ENCODE peak calls at places on chromosome 2, in six cellular contexts. One of them, this sample, is unnamed.

GRCh38 chr2:238285653-238286082 is 2.7 kb downstream of the PER2 start:
- DNase-seq in NCI-H345: no peak
- DNase-seq in KBM-7: no peak
- DNase-seq in GM13977: no peak
- DNase-seq in T-helper 2 cell: no peak
- DNase-seq in CD8-positive, alpha-beta T cell: no peak
- DNase-seq in this sample: no peak

GRCh38 chr2:169276045-169276444 is 86.3 kb downstream of the LRP2 start:
- DNase-seq in GM13977: no peak
- DNase-seq in T-helper 2 cell: no peak
- DNase-seq in KBM-7: peak
- DNase-seq in CD8-positive, alpha-beta T cell: no peak
- DNase-seq in NCI-H345: no peak
- DNase-seq in this sample: no peak

GRCh38 chr2:239110595-239111048 is 262.7 kb downstream of the TWIST2 start:
- DNase-seq in GM13977: no peak
- DNase-seq in NCI-H345: no peak
- DNase-seq in T-helper 2 cell: no peak
- DNase-seq in KBM-7: no peak
- DNase-seq in CD8-positive, alpha-beta T cell: no peak
- DNase-seq in this sample: no peak

GRCh38 chr2:47094519-47095155 is 60.5 kb downstream of the STPG4 start:
- DNase-seq in NCI-H345: no peak
- DNase-seq in KBM-7: no peak
- DNase-seq in CD8-positive, alpha-beta T cell: no peak
- DNase-seq in T-helper 2 cell: no peak
- DNase-seq in GM13977: no peak
- DNase-seq in this sample: no peak

GRCh38 chr2:235563056-235563777 is 69.4 kb downstream of the AGAP1 start:
- DNase-seq in GM13977: no peak
- DNase-seq in NCI-H345: no peak
- DNase-seq in T-helper 2 cell: no peak
- DNase-seq in CD8-positive, alpha-beta T cell: no peak
- DNase-seq in KBM-7: peak
- DNase-seq in this sample: no peak

GRCh38 chr2:46042207-46042637 is 255.0 kb upstream of the EPAS1 start:
- DNase-seq in KBM-7: no peak
- DNase-seq in T-helper 2 cell: no peak
- DNase-seq in GM13977: no peak
- DNase-seq in CD8-positive, alpha-beta T cell: no peak
- DNase-seq in NCI-H345: no peak
- DNase-seq in this sample: no peak

GRCh38 chr2:75560768-75561565 is at the start of gene EVA1A:
- DNase-seq in CD8-positive, alpha-beta T cell: no peak
- DNase-seq in KBM-7: no peak
- DNase-seq in NCI-H345: peak
- DNase-seq in T-helper 2 cell: no peak
- DNase-seq in GM13977: peak
- DNase-seq in this sample: no peak

GRCh38 chr2:37615808-37616673 is 55.4 kb downstream of the CDC42EP3 start:
- DNase-seq in GM13977: no peak
- DNase-seq in KBM-7: no peak
- DNase-seq in T-helper 2 cell: no peak
- DNase-seq in CD8-positive, alpha-beta T cell: peak
- DNase-seq in NCI-H345: no peak
- DNase-seq in this sample: peak

GRCh38 chr2:234412726-234413125 is 84.2 kb downstream of the ARL4C start:
- DNase-seq in CD8-positive, alpha-beta T cell: no peak
- DNase-seq in NCI-H345: no peak
- DNase-seq in T-helper 2 cell: no peak
- DNase-seq in KBM-7: no peak
- DNase-seq in GM13977: no peak
- DNase-seq in this sample: no peak

GRCh38 chr2:197677483-197677882 is 2.1 kb upstream of the RFTN2 start:
- DNase-seq in T-helper 2 cell: no peak
- DNase-seq in CD8-positive, alpha-beta T cell: no peak
- DNase-seq in KBM-7: no peak
- DNase-seq in GM13977: no peak
- DNase-seq in NCI-H345: no peak
- DNase-seq in this sample: no peak

GRCh38 chr2:230179086-230179485 is 40.7 kb downstream of the SP110 start:
- DNase-seq in T-helper 2 cell: no peak
- DNase-seq in GM13977: no peak
- DNase-seq in CD8-positive, alpha-beta T cell: no peak
- DNase-seq in KBM-7: no peak
- DNase-seq in NCI-H345: no peak
- DNase-seq in this sample: no peak

GRCh38 chr2:196516541-196516940 is 123.0 kb upstream of the CCDC150 start:
- DNase-seq in NCI-H345: no peak
- DNase-seq in GM13977: no peak
- DNase-seq in KBM-7: no peak
- DNase-seq in T-helper 2 cell: no peak
- DNase-seq in CD8-positive, alpha-beta T cell: no peak
- DNase-seq in this sample: no peak

GRCh38 chr2:105517814-105518705 is 119.2 kb upstream of the FHL2 start:
- DNase-seq in GM13977: no peak
- DNase-seq in CD8-positive, alpha-beta T cell: no peak
- DNase-seq in NCI-H345: no peak
- DNase-seq in T-helper 2 cell: no peak
- DNase-seq in KBM-7: no peak
- DNase-seq in this sample: no peak

GRCh38 chr2:15042824-15043223 is 410.3 kb downstream of the LRATD1 start:
- DNase-seq in GM13977: no peak
- DNase-seq in T-helper 2 cell: no peak
- DNase-seq in KBM-7: no peak
- DNase-seq in CD8-positive, alpha-beta T cell: no peak
- DNase-seq in NCI-H345: peak
- DNase-seq in this sample: no peak

GRCh38 chr2:101829429-101829828 is 131.9 kb downstream of the MAP4K4 start:
- DNase-seq in NCI-H345: no peak
- DNase-seq in T-helper 2 cell: no peak
- DNase-seq in GM13977: no peak
- DNase-seq in CD8-positive, alpha-beta T cell: no peak
- DNase-seq in KBM-7: no peak
- DNase-seq in this sample: no peak

GRCh38 chr2:237156131-237156856 is 70.6 kb downstream of the COPS8 start:
- DNase-seq in T-helper 2 cell: no peak
- DNase-seq in NCI-H345: no peak
- DNase-seq in KBM-7: no peak
- DNase-seq in GM13977: no peak
- DNase-seq in CD8-positive, alpha-beta T cell: no peak
- DNase-seq in this sample: no peak

GRCh38 chr2:182685552-182685951 is 30.5 kb upstream of the DNAJC10 start:
- DNase-seq in CD8-positive, alpha-beta T cell: no peak
- DNase-seq in KBM-7: no peak
- DNase-seq in T-helper 2 cell: no peak
- DNase-seq in GM13977: no peak
- DNase-seq in NCI-H345: no peak
- DNase-seq in this sample: no peak

GRCh38 chr2:98573426-98573825 is 34.9 kb downstream of the COA5 start:
- DNase-seq in GM13977: no peak
- DNase-seq in KBM-7: no peak
- DNase-seq in T-helper 2 cell: no peak
- DNase-seq in NCI-H345: no peak
- DNase-seq in CD8-positive, alpha-beta T cell: no peak
- DNase-seq in this sample: no peak

GRCh38 chr2:128604045-128604444 is 285.4 kb upstream of the HS6ST1 start:
- DNase-seq in CD8-positive, alpha-beta T cell: no peak
- DNase-seq in NCI-H345: no peak
- DNase-seq in T-helper 2 cell: no peak
- DNase-seq in GM13977: no peak
- DNase-seq in KBM-7: no peak
- DNase-seq in this sample: no peak

GRCh38 chr2:205477016-205477705 is 205.1 kb upstream of the NRP2 start:
- DNase-seq in CD8-positive, alpha-beta T cell: no peak
- DNase-seq in KBM-7: no peak
- DNase-seq in NCI-H345: no peak
- DNase-seq in T-helper 2 cell: no peak
- DNase-seq in GM13977: no peak
- DNase-seq in this sample: no peak

GRCh38 chr2:157307021-157307420 is 18.6 kb downstream of the ERMN start:
- DNase-seq in NCI-H345: no peak
- DNase-seq in KBM-7: peak
- DNase-seq in T-helper 2 cell: no peak
- DNase-seq in CD8-positive, alpha-beta T cell: no peak
- DNase-seq in GM13977: no peak
- DNase-seq in this sample: no peak

GRCh38 chr2:202653890-202654289 is 19.1 kb downstream of the FAM117B start:
- DNase-seq in KBM-7: no peak
- DNase-seq in T-helper 2 cell: no peak
- DNase-seq in CD8-positive, alpha-beta T cell: no peak
- DNase-seq in NCI-H345: no peak
- DNase-seq in GM13977: no peak
- DNase-seq in this sample: no peak

GRCh38 chr2:157838442-157839161 is 37.5 kb downstream of the ACVR1 start:
- DNase-seq in GM13977: no peak
- DNase-seq in CD8-positive, alpha-beta T cell: no peak
- DNase-seq in NCI-H345: peak
- DNase-seq in KBM-7: peak
- DNase-seq in T-helper 2 cell: no peak
- DNase-seq in this sample: no peak

GRCh38 chr2:172373761-172374160 is 53.6 kb upstream of the ITGA6 start:
- DNase-seq in T-helper 2 cell: no peak
- DNase-seq in NCI-H345: no peak
- DNase-seq in GM13977: no peak
- DNase-seq in KBM-7: no peak
- DNase-seq in CD8-positive, alpha-beta T cell: no peak
- DNase-seq in this sample: no peak

GRCh38 chr2:39524756-39525635 is 87.9 kb upstream of the MAP4K3 start:
- DNase-seq in NCI-H345: no peak
- DNase-seq in T-helper 2 cell: no peak
- DNase-seq in CD8-positive, alpha-beta T cell: no peak
- DNase-seq in KBM-7: no peak
- DNase-seq in GM13977: no peak
- DNase-seq in this sample: no peak

GRCh38 chr2:105490956-105491355 is 92.1 kb upstream of the FHL2 start:
- DNase-seq in T-helper 2 cell: no peak
- DNase-seq in CD8-positive, alpha-beta T cell: no peak
- DNase-seq in GM13977: no peak
- DNase-seq in KBM-7: no peak
- DNase-seq in NCI-H345: no peak
- DNase-seq in this sample: no peak

GRCh38 chr2:241010531-241011295 is 12.3 kb downstream of the SNED1 start:
- DNase-seq in NCI-H345: no peak
- DNase-seq in KBM-7: no peak
- DNase-seq in T-helper 2 cell: no peak
- DNase-seq in CD8-positive, alpha-beta T cell: no peak
- DNase-seq in GM13977: no peak
- DNase-seq in this sample: no peak

GRCh38 chr2:122764019-122764418 is 1008.6 kb downstream of the TSN start:
- DNase-seq in KBM-7: no peak
- DNase-seq in GM13977: no peak
- DNase-seq in CD8-positive, alpha-beta T cell: no peak
- DNase-seq in T-helper 2 cell: no peak
- DNase-seq in NCI-H345: no peak
- DNase-seq in this sample: no peak

GRCh38 chr2:1538663-1539062 is 125.4 kb downstream of the TPO start:
- DNase-seq in NCI-H345: peak
- DNase-seq in T-helper 2 cell: no peak
- DNase-seq in CD8-positive, alpha-beta T cell: no peak
- DNase-seq in KBM-7: no peak
- DNase-seq in GM13977: no peak
- DNase-seq in this sample: no peak

GRCh38 chr2:224885836-224886547 is 156.3 kb downstream of the DOCK10 start:
- DNase-seq in CD8-positive, alpha-beta T cell: no peak
- DNase-seq in GM13977: peak
- DNase-seq in T-helper 2 cell: no peak
- DNase-seq in NCI-H345: no peak
- DNase-seq in KBM-7: no peak
- DNase-seq in this sample: no peak

GRCh38 chr2:74941284-74941683 is 17.2 kb upstream of the POLE4 start:
- DNase-seq in CD8-positive, alpha-beta T cell: no peak
- DNase-seq in GM13977: no peak
- DNase-seq in NCI-H345: no peak
- DNase-seq in T-helper 2 cell: no peak
- DNase-seq in KBM-7: no peak
- DNase-seq in this sample: no peak

GRCh38 chr2:230899786-230900185 is 25.3 kb downstream of the GPR55 start:
- DNase-seq in GM13977: no peak
- DNase-seq in KBM-7: no peak
- DNase-seq in NCI-H345: no peak
- DNase-seq in CD8-positive, alpha-beta T cell: no peak
- DNase-seq in T-helper 2 cell: no peak
- DNase-seq in this sample: no peak

GRCh38 chr2:57877811-57878572 is 168.6 kb upstream of the VRK2 start:
- DNase-seq in CD8-positive, alpha-beta T cell: no peak
- DNase-seq in GM13977: no peak
- DNase-seq in T-helper 2 cell: no peak
- DNase-seq in KBM-7: no peak
- DNase-seq in NCI-H345: peak
- DNase-seq in this sample: no peak

GRCh38 chr2:119126650-119127049 is 31.9 kb downstream of the C1QL2 start:
- DNase-seq in GM13977: peak
- DNase-seq in NCI-H345: no peak
- DNase-seq in KBM-7: peak
- DNase-seq in CD8-positive, alpha-beta T cell: no peak
- DNase-seq in T-helper 2 cell: no peak
- DNase-seq in this sample: no peak

GRCh38 chr2:176075476-176075875 is 8.3 kb downstream of the EVX2 start:
- DNase-seq in NCI-H345: no peak
- DNase-seq in GM13977: no peak
- DNase-seq in KBM-7: no peak
- DNase-seq in CD8-positive, alpha-beta T cell: no peak
- DNase-seq in T-helper 2 cell: no peak
- DNase-seq in this sample: no peak

This sample was measured in stimulated activated CD8-positive, alpha-beta memory T cell treated with anti-CD3 and anti-CD28 coated beads, Interleukin-12 subunit alpha, Interleukin-12 subunit beta, amount 100 ng/mL, for 1 hour.